ENCODE peak calls at places on chromosomes 5 and 9, in seven cellular contexts. D, O, B, H, U, K and S are unnamed samples.

GRCh38 chr5:1547236-1547635 is 23.5 kb upstream of the LPCAT1 start:
- DNase-seq in D (no peak), O (no peak), B (no peak), H (no peak), U (no peak), K (no peak), S (no peak)

GRCh38 chr9:1083325-1083913 is 33.3 kb downstream of the DMRT2 start:
- DNase-seq in D (peak; percentile 47), O (no peak), B (no peak), H (peak; percentile 26), U (peak; percentile 57), K (no peak), S (peak; percentile 29)

GRCh38 chr5:158770506-158770905 is 329.2 kb downstream of the EBF1 start:
- DNase-seq in D (peak; percentile 59), O (no peak), B (no peak), H (no peak), U (no peak), K (no peak), S (no peak)

GRCh38 chr9:1890806-1891205 is 124.3 kb upstream of the SMARCA2 start:
- DNase-seq in D (no peak), O (no peak), B (no peak), H (no peak), U (no peak), K (no peak), S (no peak)

GRCh38 chr5:134100283-134101011 is 14.0 kb upstream of the TCF7 start:
- DNase-seq in D (no peak), O (no peak), B (no peak), H (no peak), U (peak; percentile 52), K (no peak), S (peak; percentile 80)

GRCh38 chr9:38048319-38048969 is 20.6 kb downstream of the SHB start:
- DNase-seq in D (no peak), O (no peak), B (no peak), H (no peak), U (peak; percentile 39), K (no peak), S (no peak)

GRCh38 chr5:90483206-90483605 is 8.5 kb downstream of the POLR3G start:
- DNase-seq in D (no peak), O (no peak), B (no peak), H (no peak), U (peak; percentile 60), K (no peak), S (no peak)

GRCh38 chr5:95715799-95716461 is 15.2 kb upstream of the RHOBTB3 start:
- DNase-seq in D (no peak), O (no peak), B (no peak), H (peak; percentile 35), U (peak; percentile 80), K (no peak), S (no peak)

GRCh38 chr5:147483961-147484707 is 25.7 kb downstream of the DPYSL3 start:
- DNase-seq in D (no peak), O (no peak), B (peak; percentile 43), H (no peak), U (peak; percentile 95), K (peak; percentile 89), S (no peak)